ENCODE peak calls at places on chromosomes 11 and 22, in six cellular contexts. K, B, F, Q, P and Z are unnamed samples.

GRCh38 chr11:14418801-14419417 is 59.9 kb upstream of the RRAS2 start:
- DNase-seq in K (no peak), B (peak), F (no peak), Q (no peak), P (peak), Z (no peak)

GRCh38 chr11:57476883-57477506 is 16.7 kb downstream of the RTN4RL2 start:
- DNase-seq in K (peak), B (peak), F (peak), Q (no peak), P (peak), Z (peak)

GRCh38 chr11:19258651-19259230 is 18.0 kb upstream of the E2F8 start:
- DNase-seq in K (no peak), B (no peak), F (no peak), Q (no peak), P (no peak), Z (no peak)

GRCh38 chr11:63499874-63500273 is 6.0 kb upstream of the LGALS12 start:
- DNase-seq in K (no peak), B (no peak), F (no peak), Q (no peak), P (no peak), Z (no peak)

GRCh38 chr11:127002669-127003259 is 2.2 kb upstream of the KIRREL3 start:
- DNase-seq in K (no peak), B (no peak), F (no peak), Q (no peak), P (peak), Z (no peak)

GRCh38 chr22:37283393-37283937 is 1.2 kb downstream of the CYTH4 start:
- DNase-seq in K (no peak), B (no peak), F (peak), Q (no peak), P (peak), Z (no peak)

GRCh38 chr22:48316876-48317250 is 1510.8 kb downstream of the BRD1 start:
- DNase-seq in K (no peak), B (no peak), F (no peak), Q (no peak), P (no peak), Z (no peak)

GRCh38 chr22:39205344-39206021 is 39.3 kb downstream of the PDGFB start:
- DNase-seq in K (no peak), B (peak), F (no peak), Q (no peak), P (peak), Z (no peak)

GRCh38 chr22:44057411-44057987 is 33.4 kb downstream of the PARVB start:
- DNase-seq in K (no peak), B (no peak), F (no peak), Q (no peak), P (peak), Z (no peak)

GRCh38 chr22:49522582-49523373 is 304.9 kb downstream of the BRD1 start:
- DNase-seq in K (no peak), B (no peak), F (no peak), Q (no peak), P (no peak), Z (no peak)

GRCh38 chr11:118046964-118047700 is 29.7 kb upstream of the TMPRSS4 start:
- DNase-seq in K (no peak), B (no peak), F (no peak), Q (no peak), P (no peak), Z (no peak)

GRCh38 chr11:100637706-100638105 is 49.4 kb upstream of the ARHGAP42 start:
- DNase-seq in K (no peak), B (no peak), F (no peak), Q (no peak), P (no peak), Z (no peak)

GRCh38 chr11:114081641-114082414 is 22.3 kb downstream of the ZBTB16 start:
- DNase-seq in K (no peak), B (no peak), F (no peak), Q (no peak), P (peak), Z (no peak)

GRCh38 chr11:2771758-2772466 is 72.1 kb upstream of the KCNQ1OT1 start:
- DNase-seq in K (peak), B (no peak), F (no peak), Q (no peak), P (no peak), Z (peak)

GRCh38 chr11:86978756-86979608 is 23.8 kb upstream of the FZD4 start:
- DNase-seq in K (no peak), B (peak), F (peak), Q (no peak), P (peak), Z (no peak)

GRCh38 chr11:56521955-56522354 is 21.1 kb downstream of the OR5M11 start:
- DNase-seq in K (no peak), B (no peak), F (no peak), Q (no peak), P (peak), Z (no peak)

GRCh38 chr11:10325398-10326079 is 20.7 kb downstream of the ADM start:
- DNase-seq in K (no peak), B (peak), F (no peak), Q (peak), P (peak), Z (no peak)

GRCh38 chr22:36925388-36926290 is 12.2 kb downstream of the CSF2RB start:
- DNase-seq in K (no peak), B (peak), F (no peak), Q (no peak), P (peak), Z (no peak)

GRCh38 chr11:77084581-77085191 is 17.9 kb downstream of the CAPN5 start:
- DNase-seq in K (no peak), B (no peak), F (no peak), Q (no peak), P (no peak), Z (peak)

GRCh38 chr11:43920598-43921419 is 21.6 kb upstream of the C11orf96 start:
- DNase-seq in K (peak), B (peak), F (no peak), Q (peak), P (peak), Z (no peak)

GRCh38 chr11:16512163-16512562 is 155.8 kb upstream of the SOX6 start:
- DNase-seq in K (no peak), B (no peak), F (no peak), Q (no peak), P (no peak), Z (no peak)

GRCh38 chr11:133951484-133952198 is 5.1 kb downstream of the IGSF9B start:
- DNase-seq in K (no peak), B (peak), F (no peak), Q (no peak), P (peak), Z (no peak)

GRCh38 chr11:6640985-6641701 is 14.5 kb downstream of the DCHS1 start:
- DNase-seq in K (no peak), B (no peak), F (no peak), Q (no peak), P (no peak), Z (no peak)

GRCh38 chr11:23226331-23226909 is 366.1 kb upstream of the CCDC179 start:
- DNase-seq in K (no peak), B (no peak), F (no peak), Q (peak), P (peak), Z (no peak)

GRCh38 chr11:122655527-122656072 is at the start of gene UBASH3B:
- DNase-seq in K (peak), B (peak), F (peak), Q (no peak), P (peak), Z (peak)

GRCh38 chr11:61021661-61022212 is 50.3 kb downstream of the CD6 start:
- DNase-seq in K (peak), B (no peak), F (no peak), Q (no peak), P (no peak), Z (peak)

GRCh38 chr11:49208006-49208721 is at the start of gene FOLH1:
- DNase-seq in K (peak), B (no peak), F (peak), Q (no peak), P (peak), Z (peak)

GRCh38 chr11:8233691-8234424 is 29.8 kb downstream of the LMO1 start:
- DNase-seq in K (no peak), B (peak), F (no peak), Q (no peak), P (peak), Z (no peak)

GRCh38 chr11:126971305-126971704 is 29.3 kb downstream of the KIRREL3 start:
- DNase-seq in K (no peak), B (no peak), F (no peak), Q (no peak), P (no peak), Z (no peak)

GRCh38 chr22:23149743-23150238 is 4.5 kb downstream of the RAB36 start:
- DNase-seq in K (no peak), B (no peak), F (no peak), Q (no peak), P (no peak), Z (no peak)

GRCh38 chr22:43338766-43339345 is 4.3 kb downstream of the SCUBE1 start:
- DNase-seq in K (no peak), B (no peak), F (no peak), Q (no peak), P (no peak), Z (no peak)

GRCh38 chr11:114162719-114163123 is 103.2 kb downstream of the ZBTB16 start:
- DNase-seq in K (peak), B (peak), F (peak), Q (peak), P (peak), Z (peak)

GRCh38 chr11:19290356-19290755 is 49.6 kb upstream of the E2F8 start:
- DNase-seq in K (no peak), B (peak), F (no peak), Q (no peak), P (peak), Z (no peak)